ENCODE peak calls at places on chromosomes 1 and 21, in seven cellular contexts. D is activated T-cell treated with anti-CD3 and anti-CD28 coated beads for 24 hours; Q is AG08396; L is effector CD4-positive, alpha-beta T cell; Y is non-pigmented ciliary epithelial cell; G is NCI-H524; X is HEK293T. W is an unnamed sample.

GRCh38 chr1:201072922-201073321 is 39.3 kb downstream of the CACNA1S start:
- DNase-seq in D (no peak), Q (no peak), L (no peak), Y (no peak), G (no peak), X (no peak), W (no peak)

GRCh38 chr1:60865146-60865545 is 217.2 kb upstream of the NFIA start:
- DNase-seq in D (no peak), Q (no peak), L (no peak), Y (no peak), G (peak; percentile 91), X (no peak), W (no peak)

GRCh38 chr1:182611787-182612186 is 7.6 kb upstream of the RGS16 start:
- DNase-seq in D (no peak), Q (no peak), L (no peak), Y (no peak), G (peak; percentile 98), X (no peak), W (no peak)

GRCh38 chr1:244077473-244078220 is 26.6 kb downstream of the ZBTB18 start:
- DNase-seq in D (no peak), Q (no peak), L (no peak), Y (no peak), G (no peak), X (no peak), W (no peak)

GRCh38 chr21:32007461-32007860 is 134.6 kb downstream of the HUNK start:
- DNase-seq in D (no peak), Q (peak; percentile 14), L (no peak), Y (no peak), G (no peak), X (no peak), W (no peak)

GRCh38 chr1:64072089-64072835 is 131.2 kb upstream of the UBE2U start:
- DNase-seq in D (no peak), Q (no peak), L (no peak), Y (no peak), G (no peak), X (no peak), W (no peak)

GRCh38 chr1:40822890-40823289 is 39.3 kb downstream of the CITED4 start:
- DNase-seq in D (no peak), Q (no peak), L (no peak), Y (no peak), G (no peak), X (no peak), W (no peak)

GRCh38 chr1:206914138-206914537 is 7.6 kb downstream of the FCMR start:
- DNase-seq in D (no peak), Q (no peak), L (no peak), Y (no peak), G (no peak), X (no peak), W (no peak)

GRCh38 chr1:81230983-81231728 is 569.6 kb upstream of the ADGRL2 start:
- DNase-seq in D (no peak), Q (no peak), L (no peak), Y (no peak), G (no peak), X (peak; percentile 19), W (no peak)

GRCh38 chr1:232837085-232837484 is 31.9 kb downstream of the MAP10 start:
- DNase-seq in D (no peak), Q (no peak), L (no peak), Y (no peak), G (no peak), X (no peak), W (no peak)

GRCh38 chr1:212749924-212750535 is 41.5 kb downstream of the NSL1 start:
- DNase-seq in D (no peak), Q (peak; percentile 73), L (no peak), Y (no peak), G (peak; percentile 35), X (peak; percentile 81), W (peak; percentile 56)

GRCh38 chr1:239125027-239125426 is 261.3 kb upstream of the CHRM3 start:
- DNase-seq in D (no peak), Q (no peak), L (no peak), Y (no peak), G (no peak), X (no peak), W (no peak)

GRCh38 chr1:228767636-228768344 is 32.5 kb downstream of the RHOU start:
- DNase-seq in D (no peak), Q (no peak), L (no peak), Y (no peak), G (peak; percentile 68), X (no peak), W (no peak)

GRCh38 chr1:34800214-34800613 is 7.4 kb downstream of the GJA4 start:
- DNase-seq in D (no peak), Q (no peak), L (no peak), Y (no peak), G (no peak), X (no peak), W (no peak)

GRCh38 chr1:216600730-216601426 is 122.4 kb downstream of the ESRRG start:
- DNase-seq in D (no peak), Q (peak; percentile 91), L (no peak), Y (peak; percentile 20), G (peak; percentile 33), X (peak; percentile 73), W (peak; percentile 86)

GRCh38 chr1:185207980-185208602 is 51.1 kb downstream of the SWT1 start:
- DNase-seq in D (no peak), Q (no peak), L (no peak), Y (no peak), G (no peak), X (no peak), W (no peak)

GRCh38 chr1:209030454-209031167 is 552.9 kb upstream of the CAMK1G start:
- DNase-seq in D (no peak), Q (no peak), L (no peak), Y (no peak), G (no peak), X (no peak), W (no peak)

GRCh38 chr1:41411229-41411628 is 50.0 kb downstream of the FOXO6 start:
- DNase-seq in D (no peak), Q (no peak), L (no peak), Y (no peak), G (no peak), X (no peak), W (peak; percentile 33)

GRCh38 chr1:6235302-6235680 is 473 bp downstream of the ICMT start:
- DNase-seq in D (no peak), Q (no peak), L (no peak), Y (no peak), G (no peak), X (no peak), W (no peak)

GRCh38 chr1:9542425-9542824 is 3.2 kb downstream of the SLC25A33 start:
- DNase-seq in D (no peak), Q (no peak), L (no peak), Y (no peak), G (no peak), X (no peak), W (no peak)

GRCh38 chr1:203278087-203278884 is 27.0 kb upstream of the BTG2 start:
- DNase-seq in D (no peak), Q (peak; percentile 82), L (peak; percentile 26), Y (no peak), G (no peak), X (no peak), W (no peak)